ENCODE peak calls at places on chromosomes 13 and 19, in ten cellular contexts. U is psoas muscle, D is fibroblast of the aortic adventitia, A is cardiac fibroblast, W is WERI-Rb-1, C is kidney, J is tibial nerve, V is brain microvascular endothelial cell, P is mucosa of descending colon, I is astrocyte. G is an unnamed sample.

GRCh38 chr13:66673401-66673800 is 556.7 kb downstream of the PCDH9 start:
- DNase-seq in U (no peak), D (peak; percentile 94), A (peak; percentile 93), W (no peak), C (no peak), J (no peak), V (peak; percentile 84), P (no peak), I (peak; percentile 97), G (peak; percentile 97)

GRCh38 chr19:46979103-46979769 is 40.4 kb upstream of the NPAS1 start:
- DNase-seq in U (no peak), D (no peak), A (no peak), W (peak; percentile 59), C (no peak), J (no peak), V (no peak), P (peak; percentile 17), I (no peak), G (no peak)

GRCh38 chr13:80399340-80400163 is 58.6 kb upstream of the SPRY2 start:
- DNase-seq in U (no peak), D (no peak), A (no peak), W (no peak), C (no peak), J (no peak), V (no peak), P (no peak), I (no peak), G (peak; percentile 5)

GRCh38 chr13:21079761-21080730 is 18.7 kb upstream of the LATS2 start:
- DNase-seq in U (no peak), D (peak; percentile 93), A (peak; percentile 84), W (no peak), C (no peak), J (no peak), V (peak; percentile 89), P (no peak), I (peak; percentile 95), G (peak; percentile 95)

GRCh38 chr13:35789335-35790166 is 313.1 kb upstream of the MAB21L1 start:
- DNase-seq in U (no peak), D (peak; percentile 65), A (peak; percentile 63), W (no peak), C (no peak), J (no peak), V (peak; percentile 11), P (no peak), I (peak; percentile 39), G (peak; percentile 70)

GRCh38 chr19:11678504-11678903 is 60.2 kb downstream of the ZNF823 start:
- DNase-seq in U (no peak), D (no peak), A (no peak), W (no peak), C (no peak), J (no peak), V (no peak), P (no peak), I (no peak), G (no peak)

GRCh38 chr19:3178973-3179738 is 587 bp downstream of the S1PR4 start:
- DNase-seq in U (no peak), D (no peak), A (no peak), W (no peak), C (peak; percentile 76), J (no peak), V (no peak), P (no peak), I (no peak), G (no peak)

GRCh38 chr13:37058801-37059135 is 720 bp downstream of the SUPT20H start:
- DNase-seq in U (no peak), D (no peak), A (peak; percentile 39), W (peak; percentile 6), C (no peak), J (no peak), V (peak; percentile 40), P (no peak), I (no peak), G (no peak)

GRCh38 chr13:25687622-25688225 is 315.9 kb downstream of the ATP8A2 start:
- DNase-seq in U (no peak), D (no peak), A (peak; percentile 6), W (no peak), C (no peak), J (no peak), V (peak; percentile 9), P (no peak), I (peak; percentile 16), G (no peak)

GRCh38 chr19:35120492-35120891 is 4.9 kb downstream of the FXYD3 start:
- DNase-seq in U (no peak), D (peak; percentile 79), A (peak; percentile 34), W (peak; percentile 91), C (no peak), J (no peak), V (no peak), P (no peak), I (peak; percentile 44), G (peak; percentile 75)

GRCh38 chr13:114131581-114132418 is 623 bp downstream of the RASA3 start:
- DNase-seq in U (no peak), D (peak; percentile 35), A (peak; percentile 46), W (no peak), C (peak; percentile 80), J (no peak), V (no peak), P (peak; percentile 69), I (peak; percentile 52), G (peak; percentile 36)

GRCh38 chr13:44044544-44045178 is 165.0 kb downstream of the LACC1 start:
- DNase-seq in U (no peak), D (no peak), A (no peak), W (no peak), C (no peak), J (no peak), V (peak; percentile 34), P (no peak), I (peak; percentile 32), G (no peak)

GRCh38 chr13:111911754-111912452 is 155.0 kb upstream of the SOX1 start:
- DNase-seq in U (no peak), D (no peak), A (no peak), W (peak; percentile 2), C (no peak), J (no peak), V (no peak), P (no peak), I (no peak), G (no peak)

GRCh38 chr13:53137777-53138176 is 109.2 kb downstream of the OLFM4 start:
- DNase-seq in U (no peak), D (peak; percentile 6), A (peak; percentile 32), W (no peak), C (no peak), J (peak; percentile 28), V (peak; percentile 31), P (no peak), I (peak; percentile 19), G (peak; percentile 84)

GRCh38 chr13:53141336-53141735 is 112.7 kb downstream of the OLFM4 start:
- DNase-seq in U (no peak), D (no peak), A (no peak), W (no peak), C (no peak), J (no peak), V (no peak), P (no peak), I (no peak), G (no peak)

GRCh38 chr13:53142301-53142700 is 113.7 kb downstream of the OLFM4 start:
- DNase-seq in U (no peak), D (no peak), A (no peak), W (no peak), C (no peak), J (no peak), V (no peak), P (no peak), I (peak; percentile 8), G (peak; percentile 55)

GRCh38 chr13:53136554-53136953 is 107.9 kb downstream of the OLFM4 start:
- DNase-seq in U (no peak), D (no peak), A (no peak), W (no peak), C (no peak), J (no peak), V (no peak), P (no peak), I (no peak), G (no peak)

DNA sequence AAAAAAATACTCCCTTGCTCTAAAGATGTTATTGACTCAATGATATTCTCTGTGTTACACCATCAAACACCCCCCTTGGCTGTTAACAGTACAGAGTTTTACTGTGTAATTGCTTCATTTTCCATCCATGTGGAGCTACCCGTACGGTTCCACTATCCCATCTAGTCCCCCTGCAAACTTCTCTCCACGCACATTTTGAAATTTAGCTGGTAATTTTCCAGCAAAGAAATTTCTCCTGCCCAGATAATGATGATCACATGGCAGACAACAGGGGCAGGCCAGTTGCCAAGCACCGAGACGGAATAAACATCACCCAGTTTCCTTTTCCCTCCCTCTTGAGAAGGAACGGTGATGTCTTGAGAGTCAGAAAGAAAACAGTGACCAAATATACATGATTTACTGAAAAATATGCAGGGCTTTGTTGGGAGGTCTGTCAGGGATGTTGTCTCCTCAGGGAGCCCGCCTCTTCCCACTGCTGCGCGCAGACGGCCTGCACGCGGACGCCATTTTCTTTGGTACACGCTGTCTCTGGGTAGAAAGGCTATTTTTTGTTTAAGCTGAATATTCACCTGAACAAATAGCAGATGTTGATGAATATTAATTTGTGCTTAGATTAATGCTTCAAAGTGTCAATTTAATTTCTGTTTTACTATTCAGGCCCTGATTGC is 109.9 kb downstream of the OLFM4 start:
- DNase-seq in U (peak; percentile 59), D (no peak), A (peak; percentile 3), W (no peak), C (no peak), J (peak; percentile 53), V (peak; percentile 1), P (no peak), I (no peak), G (peak; percentile 57)
- H3K4me3 ChIP-seq in U (no peak overlapping the region), D (no peak overlapping the region), A (no peak overlapping the region), W (no peak overlapping the region), C (no peak overlapping the region), J (no peak overlapping the region), V (no peak overlapping the region), P (no peak overlapping the region), I (no peak overlapping the region), G (no peak overlapping the region)

GRCh38 chr19:53809518-53810186 is 14.5 kb downstream of the NLRP12 start:
- DNase-seq in U (no peak), D (no peak), A (no peak), W (peak; percentile 51), C (no peak), J (no peak), V (no peak), P (no peak), I (no peak), G (no peak)
- TF ChIP-seq CTCF in U (no peak), D (peak; percentile 25), A (peak; percentile 30), W (peak; percentile 74), C (no peak), J (no peak), V (peak; percentile 51), P (no peak), I (peak; percentile 3), G (no peak)

DNA sequence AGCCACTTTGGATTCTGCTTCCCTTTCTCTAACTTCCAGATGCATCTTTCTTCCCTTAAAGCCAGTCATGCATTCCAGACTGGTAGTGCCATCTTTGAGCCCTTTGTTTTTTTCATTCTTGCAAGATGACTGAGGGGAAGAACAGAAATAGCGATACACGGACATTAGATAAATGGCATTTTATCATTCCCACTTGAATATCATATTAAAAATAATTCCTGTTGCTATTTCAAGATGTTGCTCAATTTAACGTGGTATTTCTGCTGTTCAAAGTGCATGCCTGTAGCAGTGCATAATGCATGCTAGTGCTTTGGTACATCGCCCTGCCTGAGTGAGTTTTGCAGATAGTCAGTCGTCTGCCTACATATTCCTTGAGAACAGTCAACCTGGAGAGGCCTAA is 140.6 kb upstream of the FRY start:
- DNase-seq in U (no peak), D (peak; percentile 54), A (no peak), W (no peak), C (no peak), J (no peak), V (no peak), P (no peak), I (no peak), G (peak; percentile 55)
- H3K4me3 ChIP-seq in U (no peak overlapping the region), D (no peak overlapping the region), A (no peak overlapping the region), W (no peak overlapping the region), C (no peak overlapping the region), J (no peak overlapping the region), V (no peak overlapping the region), P (no peak overlapping the region), I (no peak overlapping the region), G (no peak overlapping the region)

GRCh38 chr13:39655569-39656324 is at the start of gene COG6:
- DNase-seq in U (peak; percentile 92), D (peak; percentile 86), A (peak; percentile 90), W (peak; percentile 86), C (peak; percentile 96), J (peak; percentile 73), V (peak; percentile 81), P (peak; percentile 91), I (peak; percentile 58), G (peak; percentile 60)
- TF ChIP-seq CTCF in U (no peak), D (no peak), A (peak; percentile 11), W (no peak), C (peak; percentile 11), J (peak; percentile 13), V (peak; percentile 30), P (no peak), I (no peak), G (no peak)

G was measured in AG10803.